ENCODE peak calls at places on chromosome 10, in seven cellular contexts. Y is left lung; Z is CD8-positive, alpha-beta T cell; K is mammary epithelial cell; J is uterus; P is heart left ventricle; A is A549. U is an unnamed sample.

GRCh38 chr10:62264126-62264525 is 4.5 kb downstream of the RTKN2 start:
- DNase-seq in Y (no peak), Z (no peak), K (no peak), J (no peak), P (no peak), A (no peak), U (no peak)

GRCh38 chr10:4067552-4068254 is 282.7 kb upstream of the KLF6 start:
- DNase-seq in Y (no peak), Z (no peak), K (no peak), J (no peak), P (no peak), A (no peak), U (no peak)

GRCh38 chr10:32377458-32378370 is 30.8 kb upstream of the EPC1 start:
- DNase-seq in Y (no peak), Z (no peak), K (peak), J (peak), P (peak), A (peak), U (no peak)

GRCh38 chr10:120556164-120556532 is 99.1 kb downstream of the PLPP4 start:
- DNase-seq in Y (no peak), Z (no peak), K (no peak), J (no peak), P (no peak), A (no peak), U (no peak)

GRCh38 chr10:26779176-26779860 is 81.4 kb downstream of the ABI1 start:
- DNase-seq in Y (no peak), Z (no peak), K (no peak), J (no peak), P (no peak), A (peak), U (no peak)

GRCh38 chr10:106830466-106830865 is 334.0 kb downstream of the SORCS1 start:
- DNase-seq in Y (no peak), Z (no peak), K (no peak), J (no peak), P (no peak), A (no peak), U (no peak)

GRCh38 chr10:7608001-7608400 is 58.8 kb downstream of the ITIH5 start:
- DNase-seq in Y (no peak), Z (no peak), K (no peak), J (no peak), P (no peak), A (no peak), U (no peak)

GRCh38 chr10:104337527-104337984 is 709 bp downstream of the ITPRIP start:
- DNase-seq in Y (peak), Z (peak), K (peak), J (no peak), P (peak), A (peak), U (no peak)

GRCh38 chr10:126397166-126397565 is 8.9 kb upstream of the ADAM12 start:
- DNase-seq in Y (no peak), Z (no peak), K (no peak), J (no peak), P (no peak), A (no peak), U (no peak)

GRCh38 chr10:30124706-30125105 is 65.3 kb upstream of the JCAD start:
- DNase-seq in Y (no peak), Z (no peak), K (no peak), J (no peak), P (no peak), A (no peak), U (no peak)

GRCh38 chr10:58919927-58920654 is 256.4 kb upstream of the PHYHIPL start:
- DNase-seq in Y (no peak), Z (no peak), K (peak), J (no peak), P (no peak), A (peak), U (no peak)

GRCh38 chr10:132787253-132788179 is 1.6 kb upstream of the NKX6-2 start:
- DNase-seq in Y (no peak), Z (no peak), K (no peak), J (no peak), P (no peak), A (peak), U (no peak)

GRCh38 chr10:105797234-105797890 is 1156.3 kb downstream of the SORCS3 start:
- DNase-seq in Y (peak), Z (no peak), K (peak), J (no peak), P (no peak), A (peak), U (no peak)

GRCh38 chr10:48549236-48549635 is 55.6 kb downstream of the ARHGAP22 start:
- DNase-seq in Y (no peak), Z (no peak), K (no peak), J (no peak), P (no peak), A (no peak), U (no peak)

GRCh38 chr10:104231784-104232612 is at the start of gene CFAP43:
- DNase-seq in Y (peak), Z (peak), K (peak), J (peak), P (peak), A (peak), U (peak)

GRCh38 chr10:95428702-95429101 is 132.5 kb downstream of the SORBS1 start:
- DNase-seq in Y (no peak), Z (no peak), K (no peak), J (no peak), P (peak), A (no peak), U (no peak)

GRCh38 chr10:128009768-128010167 is 102.9 kb downstream of the PTPRE start:
- DNase-seq in Y (no peak), Z (no peak), K (no peak), J (no peak), P (no peak), A (no peak), U (no peak)

GRCh38 chr10:125144209-125144608 is 16.2 kb downstream of the CTBP2 start:
- DNase-seq in Y (no peak), Z (no peak), K (no peak), J (no peak), P (no peak), A (no peak), U (no peak)

GRCh38 chr10:88091490-88092061 is 228.2 kb downstream of the PTEN start:
- DNase-seq in Y (no peak), Z (peak), K (peak), J (no peak), P (no peak), A (no peak), U (no peak)

GRCh38 chr10:18400911-18401260 is 250.5 kb downstream of the NSUN6 start:
- DNase-seq in Y (no peak), Z (no peak), K (no peak), J (no peak), P (peak), A (no peak), U (no peak)

GRCh38 chr10:122357685-122358084 is 16.8 kb upstream of the PLEKHA1 start:
- DNase-seq in Y (no peak), Z (no peak), K (no peak), J (no peak), P (no peak), A (no peak), U (no peak)

GRCh38 chr10:79328737-79329504 is 18.3 kb upstream of the PPIF start:
- DNase-seq in Y (no peak), Z (no peak), K (peak), J (no peak), P (peak), A (peak), U (no peak)

DNA sequence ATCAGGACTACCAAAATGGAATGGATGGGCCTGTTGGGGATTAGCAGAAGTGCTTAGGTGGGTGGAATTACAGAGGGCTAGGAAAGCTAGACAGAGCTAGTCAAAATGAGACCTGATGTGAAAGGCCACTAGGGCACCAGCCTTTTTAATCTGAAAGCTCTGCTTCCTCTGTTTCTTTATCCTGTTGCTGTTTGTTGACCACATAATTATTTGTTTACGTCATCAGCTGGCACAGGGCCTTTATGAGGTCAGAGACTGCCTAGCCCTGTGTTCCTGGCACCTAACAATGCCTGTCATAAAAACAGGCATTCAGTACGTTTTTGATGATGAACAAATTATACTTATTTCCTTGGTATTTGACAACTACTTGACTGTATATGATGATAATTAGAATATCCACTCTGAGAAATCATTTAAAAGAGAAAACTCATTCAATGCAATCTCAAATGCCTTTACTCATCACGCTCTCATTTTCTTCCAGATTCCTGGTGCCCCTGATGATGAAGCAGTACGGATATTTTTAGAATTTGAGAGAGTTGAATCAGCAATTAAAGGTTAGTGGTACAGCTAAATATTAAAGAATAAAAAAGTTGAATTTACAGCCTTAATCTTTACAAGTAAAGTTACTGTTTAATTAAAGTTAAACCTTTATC is 26.1 kb downstream of the RBM17 start:
- DNase-seq in Y (no peak), Z (no peak), K (no peak), J (peak), P (no peak), A (peak), U (no peak)
- H3K27ac ChIP-seq in Y (peak), Z (no peak), K (no peak), J (peak), P (peak), A (no peak), U (peak)

DNA sequence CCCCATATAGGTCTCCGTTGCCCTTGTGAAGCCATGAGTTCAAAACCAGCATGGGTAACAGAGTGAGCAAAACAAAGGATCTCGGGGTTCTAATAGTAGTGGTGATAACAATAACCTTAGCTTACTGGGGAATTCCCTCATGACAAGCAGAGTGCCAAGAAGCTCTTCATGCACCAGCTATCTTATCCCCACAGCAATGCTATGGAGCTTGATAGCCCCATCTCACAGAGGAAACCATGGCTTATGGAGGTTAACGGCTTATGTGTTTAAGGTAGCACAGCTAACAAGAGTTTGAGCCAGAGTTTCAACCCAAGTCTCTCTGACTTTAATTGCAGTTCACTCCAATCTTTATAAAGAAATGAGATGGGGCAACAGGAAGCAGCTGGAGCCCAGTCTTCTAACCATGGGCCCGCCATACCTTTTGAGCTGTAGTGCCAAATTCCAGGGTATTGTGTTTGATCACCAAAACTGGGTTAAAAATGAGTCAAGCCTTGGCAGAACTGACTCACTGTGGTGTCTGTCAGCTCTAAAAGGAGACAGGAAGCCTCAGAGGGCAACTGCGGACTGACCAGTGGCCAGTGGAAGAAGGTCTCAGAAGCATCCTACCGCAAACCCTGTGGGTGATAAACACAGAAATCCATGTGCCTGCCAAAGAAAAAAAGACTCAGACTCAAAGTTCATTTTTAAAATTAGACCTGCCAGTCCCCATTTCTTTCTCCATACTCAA is 16.5 kb upstream of the PLAU start:
- DNase-seq in Y (no peak), Z (peak), K (peak), J (no peak), P (no peak), A (peak), U (no peak)
- H3K27ac ChIP-seq in Y (no peak), Z (no peak), K (peak), J (no peak), P (no peak), A (peak), U (no peak)

DNA sequence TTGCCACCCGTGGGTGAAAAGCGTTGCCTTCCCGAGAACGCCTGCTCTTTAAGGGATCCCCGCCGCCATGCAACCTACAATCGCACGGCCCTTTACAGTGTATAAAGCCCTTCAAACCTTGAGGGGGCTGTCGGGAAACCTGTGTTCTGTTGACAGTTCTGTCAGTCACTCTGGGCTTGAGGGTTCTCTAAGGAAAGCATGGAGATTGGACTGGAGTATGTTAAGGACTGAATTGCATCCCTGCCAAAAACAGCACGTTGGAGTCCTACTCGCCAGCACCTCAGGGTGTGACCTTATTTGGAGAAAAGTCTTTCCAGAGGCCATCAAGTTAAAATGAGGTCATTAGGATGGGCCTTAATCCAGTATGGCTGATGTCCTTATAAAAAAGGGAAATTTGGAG is 70.6 kb downstream of the PFKFB3 start:
- DNase-seq in Y (no peak), Z (no peak), K (no peak), J (no peak), P (no peak), A (no peak), U (no peak)
- H3K27ac ChIP-seq in Y (peak), Z (no peak), K (no peak), J (no peak), P (no peak), A (peak), U (no peak)

DNA sequence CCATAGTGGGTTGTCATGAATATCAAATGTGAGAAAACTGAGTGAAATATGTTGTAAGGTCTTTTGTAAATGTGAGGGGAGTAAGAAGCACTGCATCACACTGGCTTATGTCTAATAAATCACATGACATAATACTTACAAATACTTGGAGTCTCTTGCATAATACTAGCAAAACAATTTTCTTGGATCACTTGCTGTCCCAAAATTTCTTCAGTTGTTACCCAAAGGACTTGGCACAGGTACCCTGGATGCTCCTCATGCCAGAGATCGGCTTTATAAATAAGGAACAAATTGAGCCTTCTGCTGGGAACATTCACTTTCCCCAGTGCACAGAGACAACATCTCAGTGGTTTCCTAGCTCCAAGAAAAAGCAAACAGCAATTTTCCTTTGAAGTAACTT is 5.0 kb upstream of the LRIT2 start:
- DNase-seq in Y (no peak), Z (no peak), K (no peak), J (no peak), P (no peak), A (no peak), U (no peak)
- H3K27ac ChIP-seq in Y (no peak), Z (no peak), K (no peak), J (no peak), P (no peak), A (no peak), U (no peak)

DNA sequence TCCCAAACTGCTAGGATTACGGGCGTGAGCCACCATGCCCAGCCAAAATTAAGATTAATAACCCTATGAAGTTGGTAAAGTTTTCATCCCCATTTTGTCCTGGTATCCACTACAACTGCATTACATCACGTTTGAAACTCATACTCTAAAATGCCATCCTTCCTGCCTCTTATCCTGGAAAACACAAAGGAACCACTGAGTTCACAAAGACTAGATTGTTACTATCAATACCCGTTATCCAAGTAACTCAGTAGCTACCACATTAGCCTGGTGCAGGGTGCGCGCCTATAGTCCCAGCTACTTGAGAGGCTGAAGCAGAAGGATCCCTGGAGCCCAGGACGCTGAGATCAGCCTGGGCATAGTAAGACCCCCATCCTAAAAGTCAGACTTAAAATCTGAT is 63.5 kb upstream of the ANAPC16 start:
- DNase-seq in Y (no peak), Z (no peak), K (no peak), J (no peak), P (no peak), A (no peak), U (no peak)
- H3K27ac ChIP-seq in Y (no peak), Z (no peak), K (no peak), J (no peak), P (no peak), A (no peak), U (no peak)

U was measured in caudate nucleus.